ENCODE peak calls at places on chromosomes 1 and 21, in four cellular contexts. Y is PC-3, J is NCI-H1436, K is left ventricle myocardium inferior. W is an unnamed sample.

GRCh38 chr1:103250441-103250861 is 142.1 kb upstream of the COL11A1 start:
- DNase-seq in J (no peak), Y (no peak), K (no peak), W (no peak)

GRCh38 chr1:51297401-51298321 is 32.7 kb downstream of the TTC39A start:
- DNase-seq in J (no peak), Y (no peak), K (no peak), W (peak)

GRCh38 chr1:232571523-232571922 is 58.4 kb downstream of the SIPA1L2 start:
- DNase-seq in J (peak), K (no peak), Y (peak), W (no peak)

GRCh38 chr1:79188371-79188770 is 181.8 kb upstream of the ADGRL4 start:
- DNase-seq in J (no peak), K (no peak), Y (peak), W (no peak)

GRCh38 chr1:113745425-113745824 is 13.9 kb downstream of the PHTF1 start:
- DNase-seq in J (no peak), Y (no peak), K (no peak), W (peak)

GRCh38 chr1:29889776-29890175 is 653.5 kb downstream of the PTPRU start:
- DNase-seq in J (no peak), K (no peak), Y (no peak), W (no peak)

GRCh38 chr1:4726620-4727341 is 72.4 kb downstream of the AJAP1 start:
- DNase-seq in K (no peak), J (no peak), Y (no peak), W (no peak)

GRCh38 chr1:83641828-83642443 is 357.0 kb downstream of the TTLL7 start:
- DNase-seq in J (no peak), K (peak), Y (no peak), W (no peak)

GRCh38 chr1:17671741-17672140 is 83.4 kb upstream of the ACTL8 start:
- DNase-seq in J (peak), Y (no peak), K (no peak), W (no peak)

GRCh38 chr1:67250051-67250653 is 57.5 kb upstream of the IL12RB2 start:
- DNase-seq in Y (peak), K (no peak), J (no peak), W (no peak)

GRCh38 chr21:36241717-36242116 is 78.3 kb upstream of the MORC3 start:
- DNase-seq in J (no peak), K (no peak), Y (no peak), W (no peak)

GRCh38 chr1:13888351-13888996 is 188.5 kb downstream of the PRDM2 start:
- DNase-seq in Y (no peak), J (no peak), K (no peak), W (no peak)

GRCh38 chr1:45973106-45973505 is 159.3 kb downstream of the PIK3R3 start:
- DNase-seq in J (no peak), K (no peak), Y (no peak), W (no peak)

GRCh38 chr1:206737729-206738222 is 32.8 kb upstream of the IL19 start:
- DNase-seq in K (no peak), Y (no peak), J (no peak), W (no peak)

GRCh38 chr1:9705337-9706098 is 54.0 kb downstream of the PIK3CD start:
- DNase-seq in K (no peak), Y (peak), J (no peak), W (no peak)

GRCh38 chr1:36481771-36482723 is 666 bp downstream of the CSF3R start:
- DNase-seq in Y (no peak), J (no peak), K (no peak), W (no peak)

GRCh38 chr1:1347663-1348419 is 1.4 kb downstream of the DVL1 start:
- DNase-seq in K (peak), J (no peak), Y (peak), W (no peak)

GRCh38 chr1:25568834-25569598 is 25.6 kb downstream of the LDLRAP1 start:
- DNase-seq in Y (peak), K (no peak), J (no peak), W (no peak)

GRCh38 chr1:92571578-92571977 is 84.9 kb upstream of the GFI1 start:
- DNase-seq in K (no peak), J (no peak), Y (no peak), W (no peak)

GRCh38 chr1:9558946-9559545 is 19.8 kb downstream of the SLC25A33 start:
- DNase-seq in J (no peak), Y (no peak), K (no peak), W (no peak)

GRCh38 chr1:211382714-211383480 is 56.3 kb downstream of the TRAF5 start:
- DNase-seq in K (peak), Y (peak), J (peak), W (peak)

GRCh38 chr1:153561401-153561985 is 4.2 kb downstream of the S100A2 start:
- DNase-seq in J (no peak), K (no peak), Y (no peak), W (no peak)

GRCh38 chr1:30047576-30047975 is 675.8 kb downstream of the MATN1 start:
- DNase-seq in Y (no peak), J (no peak), K (no peak), W (no peak)

GRCh38 chr1:172293379-172293778 is 127.1 kb upstream of the C1orf105 start:
- DNase-seq in K (no peak), J (no peak), Y (no peak), W (no peak)

GRCh38 chr1:187275985-187276580 is 447.3 kb downstream of the PLA2G4A start:
- DNase-seq in K (no peak), J (no peak), Y (no peak), W (no peak)

GRCh38 chr1:151790940-151791651 is 796 bp upstream of the TDRKH start:
- DNase-seq in K (no peak), J (no peak), Y (peak), W (peak)

GRCh38 chr1:246631426-246631825 is 65.2 kb downstream of the CNST start:
- DNase-seq in J (no peak), K (no peak), Y (no peak), W (no peak)

GRCh38 chr1:160353223-160353622 is 10.0 kb downstream of the NCSTN start:
- DNase-seq in K (no peak), Y (no peak), J (no peak), W (no peak)